ENCODE peak calls at places on chromosomes 11 and 22, in nine cellular contexts. One of them, this sample, is unnamed.

GRCh38 chr11:27012254-27012921 is 18.5 kb downstream of the FIBIN start:
- DNase-seq in IMR-90: peak; percentile 88
- DNase-seq in fibroblast of mammary gland: peak; percentile 63
- DNase-seq in astrocyte of the cerebellum: peak; percentile 62
- DNase-seq in ovary: peak; percentile 27
- DNase-seq in psoas muscle: no peak
- DNase-seq in Caco-2: no peak
- DNase-seq in kidney epithelial cell: no peak
- DNase-seq in GM06990: no peak
- DNase-seq in this sample: peak; percentile 41

GRCh38 chr11:8566613-8567210 is 27.3 kb downstream of the STK33 start:
- DNase-seq in IMR-90: peak; percentile 48
- DNase-seq in fibroblast of mammary gland: peak; percentile 61
- DNase-seq in astrocyte of the cerebellum: peak; percentile 36
- DNase-seq in ovary: no peak
- DNase-seq in psoas muscle: no peak
- DNase-seq in Caco-2: peak; percentile 29
- DNase-seq in kidney epithelial cell: no peak
- DNase-seq in GM06990: peak; percentile 42
- DNase-seq in this sample: peak; percentile 52

GRCh38 chr22:21642584-21643448 is 714 bp downstream of the SDF2L1 start:
- DNase-seq in IMR-90: peak; percentile 44
- DNase-seq in fibroblast of mammary gland: peak; percentile 43
- DNase-seq in astrocyte of the cerebellum: no peak
- DNase-seq in ovary: no peak
- DNase-seq in psoas muscle: peak; percentile 33
- DNase-seq in Caco-2: peak; percentile 78
- DNase-seq in kidney epithelial cell: no peak
- DNase-seq in GM06990: peak; percentile 73
- DNase-seq in this sample: peak; percentile 35

GRCh38 chr11:70127653-70128434 is 49.7 kb downstream of the ANO1 start:
- DNase-seq in IMR-90: peak; percentile 24
- DNase-seq in fibroblast of mammary gland: no peak
- DNase-seq in astrocyte of the cerebellum: peak; percentile 19
- DNase-seq in ovary: no peak
- DNase-seq in psoas muscle: no peak
- DNase-seq in Caco-2: no peak
- DNase-seq in kidney epithelial cell: no peak
- DNase-seq in GM06990: no peak
- DNase-seq in this sample: no peak

GRCh38 chr11:2137202-2138071 is 1.8 kb downstream of the IGF2 start:
- DNase-seq in IMR-90: peak; percentile 48
- DNase-seq in fibroblast of mammary gland: peak; percentile 28
- DNase-seq in astrocyte of the cerebellum: peak; percentile 50
- DNase-seq in ovary: peak; percentile 77
- DNase-seq in psoas muscle: peak; percentile 68
- DNase-seq in Caco-2: peak; percentile 91
- DNase-seq in kidney epithelial cell: no peak
- DNase-seq in GM06990: no peak
- DNase-seq in this sample: peak; percentile 25

GRCh38 chr11:12600829-12601228 is 73.4 kb upstream of the TEAD1 start:
- DNase-seq in IMR-90: no peak
- DNase-seq in fibroblast of mammary gland: no peak
- DNase-seq in astrocyte of the cerebellum: no peak
- DNase-seq in ovary: no peak
- DNase-seq in psoas muscle: no peak
- DNase-seq in Caco-2: peak; percentile 14
- DNase-seq in kidney epithelial cell: no peak
- DNase-seq in GM06990: no peak
- DNase-seq in this sample: no peak

GRCh38 chr11:211741-212140 is 4.2 kb downstream of the RIC8A start:
- DNase-seq in IMR-90: no peak
- DNase-seq in fibroblast of mammary gland: no peak
- DNase-seq in astrocyte of the cerebellum: no peak
- DNase-seq in ovary: no peak
- DNase-seq in psoas muscle: no peak
- DNase-seq in Caco-2: no peak
- DNase-seq in kidney epithelial cell: no peak
- DNase-seq in GM06990: no peak
- DNase-seq in this sample: no peak

GRCh38 chr11:118908931-118909618 is 16.7 kb downstream of the BCL9L start:
- DNase-seq in IMR-90: peak; percentile 92
- DNase-seq in fibroblast of mammary gland: peak; percentile 88
- DNase-seq in astrocyte of the cerebellum: peak; percentile 70
- DNase-seq in ovary: peak; percentile 93
- DNase-seq in psoas muscle: peak; percentile 84
- DNase-seq in Caco-2: peak; percentile 75
- DNase-seq in kidney epithelial cell: no peak
- DNase-seq in GM06990: no peak
- DNase-seq in this sample: peak; percentile 96

GRCh38 chr11:122706261-122706660 is 50.7 kb downstream of the UBASH3B start:
- DNase-seq in IMR-90: peak; percentile 78
- DNase-seq in fibroblast of mammary gland: peak; percentile 58
- DNase-seq in astrocyte of the cerebellum: no peak
- DNase-seq in ovary: no peak
- DNase-seq in psoas muscle: no peak
- DNase-seq in Caco-2: peak; percentile 73
- DNase-seq in kidney epithelial cell: peak; percentile 31
- DNase-seq in GM06990: no peak
- DNase-seq in this sample: peak; percentile 90

GRCh38 chr11:122706689-122707088 is 51.2 kb downstream of the UBASH3B start:
- DNase-seq in IMR-90: peak; percentile 87
- DNase-seq in fibroblast of mammary gland: peak; percentile 79
- DNase-seq in astrocyte of the cerebellum: no peak
- DNase-seq in ovary: no peak
- DNase-seq in psoas muscle: no peak
- DNase-seq in Caco-2: peak; percentile 32
- DNase-seq in kidney epithelial cell: no peak
- DNase-seq in GM06990: no peak
- DNase-seq in this sample: peak; percentile 90

GRCh38 chr11:122709042-122709760 is 53.7 kb downstream of the UBASH3B start:
- DNase-seq in IMR-90: peak; percentile 82
- DNase-seq in fibroblast of mammary gland: peak; percentile 82
- DNase-seq in astrocyte of the cerebellum: no peak
- DNase-seq in ovary: no peak
- DNase-seq in psoas muscle: no peak
- DNase-seq in Caco-2: no peak
- DNase-seq in kidney epithelial cell: peak; percentile 83
- DNase-seq in GM06990: no peak
- DNase-seq in this sample: peak; percentile 87

GRCh38 chr11:122705396-122705795 is 49.9 kb downstream of the UBASH3B start:
- DNase-seq in IMR-90: no peak
- DNase-seq in fibroblast of mammary gland: no peak
- DNase-seq in astrocyte of the cerebellum: no peak
- DNase-seq in ovary: no peak
- DNase-seq in psoas muscle: no peak
- DNase-seq in Caco-2: no peak
- DNase-seq in kidney epithelial cell: no peak
- DNase-seq in GM06990: no peak
- DNase-seq in this sample: no peak

DNA sequence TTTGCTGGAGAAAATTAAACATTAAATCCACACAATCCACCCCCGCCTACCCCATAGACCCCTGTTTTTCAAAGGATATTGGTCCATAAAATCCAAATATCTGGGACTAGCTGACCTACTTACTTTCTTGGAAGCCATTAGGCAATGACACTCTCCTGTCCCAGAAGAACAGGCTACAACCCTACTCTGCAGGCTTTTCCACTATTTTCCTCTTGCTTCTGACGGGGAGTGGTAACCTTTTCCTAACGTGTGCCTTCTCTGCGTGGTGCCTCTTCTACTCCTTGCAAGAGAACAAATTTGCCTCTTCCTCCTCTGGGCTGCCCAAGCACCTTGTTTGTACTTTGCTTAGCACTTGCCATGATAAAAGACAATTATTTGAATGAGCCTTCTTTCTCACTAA is 51.6 kb downstream of the UBASH3B start:
- DNase-seq in IMR-90: no peak
- DNase-seq in fibroblast of mammary gland: no peak
- DNase-seq in astrocyte of the cerebellum: no peak
- DNase-seq in ovary: no peak
- DNase-seq in psoas muscle: no peak
- DNase-seq in Caco-2: no peak
- DNase-seq in kidney epithelial cell: no peak
- DNase-seq in GM06990: no peak
- DNase-seq in this sample: no peak
- H3K4me3 ChIP-seq in IMR-90: no peak overlapping the region
- H3K4me3 ChIP-seq in fibroblast of mammary gland: no peak overlapping the region
- H3K4me3 ChIP-seq in astrocyte of the cerebellum: no peak overlapping the region
- H3K4me3 ChIP-seq in ovary: no peak overlapping the region
- H3K4me3 ChIP-seq in psoas muscle: no peak overlapping the region
- H3K4me3 ChIP-seq in Caco-2: no peak overlapping the region
- H3K4me3 ChIP-seq in kidney epithelial cell: no peak overlapping the region
- H3K4me3 ChIP-seq in GM06990: no peak overlapping the region
- H3K4me3 ChIP-seq in this sample: no peak overlapping the region

DNA sequence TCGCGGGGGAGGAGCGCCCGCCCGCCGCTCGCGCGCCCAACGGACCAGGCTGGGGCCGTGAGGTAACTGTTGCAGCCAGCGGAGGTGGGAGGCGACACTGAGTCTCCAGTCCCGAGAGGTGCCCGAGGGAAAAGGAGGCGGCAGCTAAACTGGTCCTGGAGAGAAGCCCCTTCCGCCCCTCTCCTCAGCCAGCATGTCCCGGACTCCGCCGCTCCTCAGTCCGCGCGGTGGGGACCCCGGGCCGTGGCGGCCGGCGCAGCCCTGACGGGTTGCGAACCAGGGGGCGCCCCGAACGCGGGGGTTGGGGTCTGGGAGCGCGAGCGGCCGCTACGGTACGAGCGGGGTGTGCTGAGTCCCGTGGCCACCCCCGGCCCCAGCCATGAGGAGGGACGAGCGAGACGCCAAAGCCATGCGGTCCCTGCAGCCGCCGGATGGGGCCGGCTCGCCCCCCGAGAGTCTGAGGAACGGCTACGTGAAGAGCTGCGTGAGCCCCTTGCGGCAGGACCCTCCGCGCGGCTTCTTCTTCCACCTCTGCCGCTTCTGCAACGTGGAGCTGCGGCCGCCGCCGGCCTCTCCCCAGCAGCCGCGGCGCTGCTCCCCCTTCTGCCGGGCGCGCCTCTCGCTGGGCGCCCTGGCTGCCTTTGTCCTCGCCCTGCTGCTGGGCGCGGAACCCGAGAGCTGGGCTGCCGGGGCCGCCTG is at the start of gene PDE3B:
- DNase-seq in IMR-90: peak; percentile 27
- DNase-seq in fibroblast of mammary gland: peak; percentile 12
- DNase-seq in astrocyte of the cerebellum: no peak
- DNase-seq in ovary: peak; percentile 30
- DNase-seq in psoas muscle: peak; percentile 68
- DNase-seq in Caco-2: peak; percentile 92
- DNase-seq in kidney epithelial cell: peak; percentile 9
- DNase-seq in GM06990: peak; percentile 55
- DNase-seq in this sample: peak; percentile 15
- TF ChIP-seq CTCF in IMR-90: no peak
- TF ChIP-seq CTCF in fibroblast of mammary gland: no peak
- TF ChIP-seq CTCF in astrocyte of the cerebellum: no peak
- TF ChIP-seq CTCF in ovary: no peak
- TF ChIP-seq CTCF in psoas muscle: no peak
- TF ChIP-seq CTCF in Caco-2: peak; percentile 5
- TF ChIP-seq CTCF in kidney epithelial cell: peak; percentile 9
- TF ChIP-seq CTCF in GM06990: no peak
- TF ChIP-seq CTCF in this sample: no peak

GRCh38 chr22:46295277-46295971 is 1.2 kb upstream of the GTSE1 start:
- DNase-seq in IMR-90: no peak
- DNase-seq in fibroblast of mammary gland: no peak
- DNase-seq in astrocyte of the cerebellum: no peak
- DNase-seq in ovary: no peak
- DNase-seq in psoas muscle: no peak
- DNase-seq in Caco-2: no peak
- DNase-seq in kidney epithelial cell: no peak
- DNase-seq in GM06990: no peak
- DNase-seq in this sample: no peak

GRCh38 chr22:46296257-46297150 is at the start of gene GTSE1:
- DNase-seq in IMR-90: peak; percentile 96
- DNase-seq in fibroblast of mammary gland: peak; percentile 96
- DNase-seq in astrocyte of the cerebellum: peak; percentile 91
- DNase-seq in ovary: peak; percentile 97
- DNase-seq in psoas muscle: peak; percentile 98
- DNase-seq in Caco-2: peak; percentile 95
- DNase-seq in kidney epithelial cell: peak; percentile 86
- DNase-seq in GM06990: peak; percentile 98
- DNase-seq in this sample: peak; percentile 96

GRCh38 chr22:46293591-46294260 is 2.9 kb upstream of the GTSE1 start:
- DNase-seq in IMR-90: peak; percentile 53
- DNase-seq in fibroblast of mammary gland: peak; percentile 75
- DNase-seq in astrocyte of the cerebellum: no peak
- DNase-seq in ovary: no peak
- DNase-seq in psoas muscle: peak; percentile 60
- DNase-seq in Caco-2: no peak
- DNase-seq in kidney epithelial cell: no peak
- DNase-seq in GM06990: no peak
- DNase-seq in this sample: peak; percentile 78

GRCh38 chr22:46292727-46293126 is 3.9 kb upstream of the GTSE1 start:
- DNase-seq in IMR-90: no peak
- DNase-seq in fibroblast of mammary gland: no peak
- DNase-seq in astrocyte of the cerebellum: no peak
- DNase-seq in ovary: no peak
- DNase-seq in psoas muscle: no peak
- DNase-seq in Caco-2: no peak
- DNase-seq in kidney epithelial cell: no peak
- DNase-seq in GM06990: no peak
- DNase-seq in this sample: no peak

DNA sequence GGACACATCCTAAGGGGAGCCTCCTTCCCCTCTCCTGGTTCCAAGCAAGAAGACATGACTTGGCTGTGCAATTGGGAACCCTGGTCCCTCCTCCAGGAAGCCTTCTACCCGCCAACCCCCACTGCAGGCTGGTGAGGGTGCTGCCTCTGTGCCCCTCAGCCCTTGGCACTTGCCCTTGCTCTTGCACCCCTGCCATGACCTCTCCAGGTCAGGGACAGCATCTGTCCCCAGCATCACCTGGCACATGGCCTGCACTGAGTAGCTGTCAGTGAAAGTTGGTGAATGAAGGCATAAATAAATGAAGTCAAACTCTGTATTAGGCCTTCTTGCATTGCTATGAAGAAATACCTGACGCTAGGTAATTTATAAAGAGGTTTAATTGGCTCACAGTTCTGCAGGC is 1.9 kb upstream of the GTSE1 start:
- DNase-seq in IMR-90: no peak
- DNase-seq in fibroblast of mammary gland: no peak
- DNase-seq in astrocyte of the cerebellum: no peak
- DNase-seq in ovary: no peak
- DNase-seq in psoas muscle: no peak
- DNase-seq in Caco-2: no peak
- DNase-seq in kidney epithelial cell: no peak
- DNase-seq in GM06990: no peak
- DNase-seq in this sample: no peak
- H3K4me3 ChIP-seq in IMR-90: no peak overlapping the region
- H3K4me3 ChIP-seq in fibroblast of mammary gland: no peak overlapping the region
- H3K4me3 ChIP-seq in astrocyte of the cerebellum: no peak overlapping the region
- H3K4me3 ChIP-seq in ovary: no peak overlapping the region
- H3K4me3 ChIP-seq in psoas muscle: no peak overlapping the region
- H3K4me3 ChIP-seq in Caco-2: no peak overlapping the region
- H3K4me3 ChIP-seq in kidney epithelial cell: no peak overlapping the region
- H3K4me3 ChIP-seq in GM06990: no peak overlapping the region
- H3K4me3 ChIP-seq in this sample: no peak overlapping the region

DNA sequence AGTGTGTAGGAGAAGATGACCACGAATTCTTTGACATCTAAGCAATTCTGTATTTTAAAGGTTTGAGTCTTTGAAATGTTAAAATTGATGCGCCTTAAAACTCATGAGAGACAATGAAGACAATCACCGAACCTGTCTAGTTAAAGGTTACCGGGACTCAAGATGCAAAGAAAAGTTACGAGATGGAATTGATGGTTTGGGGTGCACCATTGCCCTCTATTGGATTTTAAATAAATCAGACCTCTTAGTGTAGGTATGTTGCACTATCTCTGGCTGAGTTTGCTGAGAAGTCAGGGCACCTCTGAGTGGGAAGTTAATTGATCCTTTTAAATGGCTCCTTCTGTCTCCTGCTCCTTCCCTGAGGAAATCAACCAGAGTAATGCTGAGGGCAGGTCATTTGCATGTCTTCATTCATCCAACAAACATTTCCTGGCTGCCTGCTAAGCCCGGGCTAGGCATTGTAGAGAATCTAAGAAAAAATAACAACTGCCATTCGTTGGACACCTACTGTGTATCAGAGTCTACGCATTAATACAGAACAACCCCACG is 19.4 kb upstream of the TMA7B start:
- DNase-seq in IMR-90: no peak
- DNase-seq in fibroblast of mammary gland: peak; percentile 10
- DNase-seq in astrocyte of the cerebellum: no peak
- DNase-seq in ovary: no peak
- DNase-seq in psoas muscle: no peak
- DNase-seq in Caco-2: no peak
- DNase-seq in kidney epithelial cell: no peak
- DNase-seq in GM06990: no peak
- DNase-seq in this sample: no peak
- TF ChIP-seq CTCF in IMR-90: no peak
- TF ChIP-seq CTCF in fibroblast of mammary gland: no peak
- TF ChIP-seq CTCF in astrocyte of the cerebellum: no peak
- TF ChIP-seq CTCF in ovary: no peak
- TF ChIP-seq CTCF in psoas muscle: no peak
- TF ChIP-seq CTCF in Caco-2: no peak
- TF ChIP-seq CTCF in kidney epithelial cell: no peak
- TF ChIP-seq CTCF in GM06990: no peak
- TF ChIP-seq CTCF in this sample: no peak

This sample was measured in AG10803.